ENCODE peak calls at places on chromosomes 7 and 10, in nine cellular contexts. G is SW480; N is transverse colon; H is activated effector memory CD4-positive, alpha-beta T cell treated with anti-CD3 and anti-CD28 coated beads, Interleukin-2, amount 50 U/mL, for 16 hours; F is sciatic nerve; L is activated T-helper 1 cell treated with anti-CD3 and anti-CD28 coated beads, Interleukin-12 subunit alpha, Interleukin-12 subunit beta, Interleukin-2, Interleukin-4 antibody, amounts not matched to agents 30 ng/mL and 10 ng/mL and 1 ng/mL, durations not matched to agents 14 hours and 24 hours and 36 hours; M is AG08396; E is RPMI7951; X is activated T-cell treated with anti-CD3 and anti-CD28 coated beads for 1 hour. O is an unnamed sample.

GRCh38 chr10:92897916-92898315 is 49.6 kb downstream of the EXOC6 start:
- DNase-seq in E (no peak), X (no peak), L (no peak), M (no peak), H (no peak), G (no peak), F (no peak), N (no peak), O (no peak)

GRCh38 chr7:142384508-142384922 is 126.7 kb upstream of the PRSS58 start:
- DNase-seq in X (peak), N (no peak), M (no peak), L (peak), F (no peak), E (peak), H (peak), G (peak), O (no peak)

GRCh38 chr10:47104786-47105385 is 193.7 kb downstream of the PTPN20 start:
- DNase-seq in N (no peak), H (no peak), X (no peak), F (no peak), E (no peak), M (no peak), G (no peak), L (no peak), O (no peak)

GRCh38 chr10:74704629-74705360 is 121.6 kb upstream of the KAT6B start:
- DNase-seq in G (no peak), M (no peak), E (no peak), F (no peak), N (no peak), H (no peak), L (no peak), X (no peak), O (no peak)

GRCh38 chr10:36725581-36726520 is 399.5 kb upstream of the ANKRD30A start:
- DNase-seq in N (no peak), F (no peak), X (no peak), L (no peak), G (peak), M (peak), H (no peak), E (peak), O (peak)

GRCh38 chr10:70418229-70418628 is 14.3 kb downstream of the EIF4EBP2 start:
- DNase-seq in E (peak), F (no peak), M (peak), X (no peak), H (no peak), G (peak), L (no peak), N (no peak), O (no peak)

GRCh38 chr10:90051053-90051452 is 349.7 kb downstream of the KIF20B start:
- DNase-seq in M (no peak), F (no peak), N (no peak), H (no peak), G (no peak), E (no peak), X (no peak), L (no peak), O (no peak)

GRCh38 chr10:78175444-78175843 is 141.8 kb downstream of the RPS24 start:
- DNase-seq in G (no peak), M (no peak), H (no peak), F (no peak), N (no peak), L (no peak), X (no peak), E (no peak), O (peak)

GRCh38 chr10:17548786-17549185 is 68.4 kb downstream of the HACD1 start:
- DNase-seq in X (no peak), N (no peak), F (no peak), E (peak), L (no peak), G (no peak), H (no peak), M (no peak), O (no peak)

GRCh38 chr7:86963599-86964230 is 95.7 kb downstream of the ELAPOR2 start:
- DNase-seq in L (no peak), M (no peak), E (no peak), N (no peak), G (peak), F (no peak), X (no peak), H (no peak), O (no peak)

GRCh38 chr10:110609592-110609991 is 34.5 kb upstream of the RBM20 start:
- DNase-seq in E (peak), L (no peak), F (no peak), G (peak), X (no peak), N (no peak), H (no peak), M (no peak), O (peak)

GRCh38 chr7:127783267-127783559 is 131.2 kb downstream of the SND1 start:
- DNase-seq in F (no peak), N (no peak), L (no peak), G (no peak), X (no peak), E (no peak), H (no peak), M (no peak), O (no peak)

GRCh38 chr7:87497482-87497881 is 22.0 kb upstream of the ABCB4 start:
- DNase-seq in F (no peak), H (no peak), N (no peak), E (no peak), L (no peak), X (no peak), G (no peak), M (no peak), O (no peak)

GRCh38 chr7:99762680-99763327 is 21.2 kb downstream of the CYP3A4 start:
- DNase-seq in M (peak), H (no peak), G (no peak), E (no peak), X (no peak), N (no peak), F (peak), L (no peak), O (no peak)

GRCh38 chr10:70742537-70743429 is 42.4 kb downstream of the TBATA start:
- DNase-seq in E (peak), L (no peak), X (no peak), H (no peak), M (peak), G (no peak), F (peak), N (peak), O (no peak)

GRCh38 chr7:31850066-31850465 is 163.1 kb downstream of the PPP1R17 start:
- DNase-seq in H (no peak), N (no peak), X (no peak), G (no peak), L (no peak), F (no peak), M (no peak), E (no peak), O (no peak)

GRCh38 chr7:33979807-33980355 is 74.5 kb downstream of the BMPER start:
- DNase-seq in H (no peak), X (no peak), L (no peak), G (peak), F (no peak), E (peak), N (no peak), M (peak), O (no peak)

GRCh38 chr10:68471063-68471585 is 649 bp downstream of the DNA2 start:
- DNase-seq in E (no peak), G (peak), L (no peak), F (no peak), M (no peak), H (no peak), X (no peak), N (no peak), O (no peak)

GRCh38 chr10:126001579-126001978 is 105.2 kb downstream of the FANK1 start:
- DNase-seq in L (no peak), H (no peak), N (no peak), X (no peak), F (no peak), E (peak), M (peak), G (no peak), O (peak)